ENCODE peak calls at places on chromosomes 4 and X, in four cellular contexts. E is pancreas, R is stomach, M is cardiac muscle cell. A is an unnamed sample. For H3K36me3, the result is how much of the 10 kb centered on the place peaks cover.

GRCh38 chrX:129654652-129655546 is at the start of gene APLN:
- DNase-seq in M (peak), R (peak), E (peak), A (peak)

GRCh38 chrX:41868392-41868977 is 54.9 kb downstream of the CASK start:
- DNase-seq in E (no peak), R (no peak), M (no peak), A (no peak)

GRCh38 chr4:102350634-102351033 is 5.4 kb upstream of the SLC39A8 start:
- DNase-seq in M (no peak), R (no peak), E (no peak), A (no peak)

GRCh38 chr4:104385713-104386112 is 109.0 kb downstream of the CXXC4 start:
- DNase-seq in M (no peak), E (no peak), R (no peak), A (no peak)

GRCh38 chr4:163548481-163549243 is 54.2 kb downstream of the TMA16 start:
- DNase-seq in E (no peak), M (peak), R (no peak), A (peak)

GRCh38 chrX:119194631-119195030 is 41.5 kb upstream of the PGRMC1 start:
- DNase-seq in E (no peak), R (no peak), M (peak), A (peak)

GRCh38 chrX:134741801-134742200 is 83.5 kb upstream of the PLAC1 start:
- DNase-seq in R (no peak), E (no peak), M (no peak), A (peak)

GRCh38 chrX:153973127-153974002 is 811 bp downstream of the TMEM187 start:
- DNase-seq in E (peak), R (no peak), M (no peak), A (no peak)

GRCh38 chr4:95549246-95550138 is 719 bp upstream of the UNC5C start:
- DNase-seq in E (peak), M (peak), R (peak), A (no peak)

GRCh38 chrX:41302293-41302868 is 31.6 kb upstream of the DDX3X start:
- DNase-seq in R (no peak), E (no peak), M (no peak), A (no peak)

GRCh38 chr4:15043226-15043625 is 40.9 kb downstream of the CPEB2 start:
- DNase-seq in M (peak), R (no peak), E (no peak), A (no peak)

GRCh38 chr4:140088317-140088967 is 65.5 kb downstream of the MAML3 start:
- DNase-seq in M (peak), R (no peak), E (no peak), A (no peak)

GRCh38 chrX:32582729-32583128 is 628.6 kb downstream of the DMD start:
- DNase-seq in E (no peak), R (no peak), M (no peak), A (no peak)

GRCh38 chrX:137353404-137353803 is 212.5 kb upstream of the ZIC3 start:
- DNase-seq in E (no peak), M (no peak), R (no peak), A (no peak)

GRCh38 chrX:107450823-107451509 is 1.5 kb downstream of the FRMPD3 start:
- DNase-seq in M (no peak), E (no peak), R (no peak), A (peak)

GRCh38 chr4:76762136-76763130 is 135.5 kb downstream of the SOWAHB start:
- DNase-seq in R (no peak), E (no peak), M (no peak), A (no peak)

GRCh38 chrX:2855761-2856160 is 27.0 kb downstream of the GYG2 start:
- DNase-seq in E (no peak), M (no peak), R (no peak), A (no peak)

GRCh38 chr4:86174496-86174895 is 185.4 kb downstream of the MAPK10 start:
- DNase-seq in M (no peak), R (no peak), E (no peak), A (no peak)

GRCh38 chrX:22686138-22686541 is 313.6 kb upstream of the DDX53 start:
- DNase-seq in R (no peak), M (peak), E (peak), A (peak)

GRCh38 chr4:163191999-163192398 is 25.3 kb upstream of the NAF1 start:
- DNase-seq in R (no peak), M (no peak), E (no peak), A (peak)

GRCh38 chr4:113575391-113575790 is 186.1 kb downstream of the CAMK2D start:
- DNase-seq in E (no peak), R (no peak), M (peak), A (peak)

GRCh38 chr4:158763462-158763861 is 5.4 kb upstream of the FNIP2 start:
- DNase-seq in R (no peak), M (no peak), E (no peak), A (no peak)

GRCh38 chrX:107506596-107507031 is 57.2 kb downstream of the FRMPD3 start:
- DNase-seq in M (no peak), E (peak), R (no peak), A (no peak)

GRCh38 chrX:7170903-7171302 is 22.9 kb upstream of the PUDP start:
- DNase-seq in R (peak), M (peak), E (no peak), A (peak)

GRCh38 chr4:98055800-98056501 is 87.3 kb downstream of the STPG2 start:
- DNase-seq in M (no peak), E (peak), R (no peak), A (peak)

GRCh38 chr4:119627267-119628190 is 1.1 kb downstream of the PDE5A start:
- DNase-seq in E (peak), R (peak), M (peak), A (peak)

GRCh38 chrX:57453901-57454300 is 137.9 kb upstream of the ZXDB start:
- DNase-seq in M (peak), R (no peak), E (no peak), A (peak)

GRCh38 chr4:123315617-123316016 is 81.0 kb upstream of the SPRY1 start:
- DNase-seq in M (no peak), R (no peak), E (no peak), A (no peak)

GRCh38 chrX:70033348-70033747 is 16.4 kb downstream of the AWAT2 start:
- DNase-seq in E (no peak), M (peak), R (peak), A (peak)

GRCh38 chr4:46844325-46844917 is 64.6 kb downstream of the COX7B2 start:
- DNase-seq in E (no peak), R (peak), M (peak), A (peak)

GRCh38 chr4:185640809-185641675 is 105.7 kb upstream of the PDLIM3 start:
- DNase-seq in E (no peak), R (no peak), M (peak), A (no peak)

GRCh38 chr4:8549352-8549931 is 30.8 kb upstream of the GPR78 start:
- DNase-seq in R (no peak), M (no peak), E (no peak), A (no peak)

GRCh38 chrX:1534321-1535168 is 2.4 kb downstream of the P2RY8 start:
- DNase-seq in R (no peak), E (no peak), M (no peak), A (no peak)

GRCh38 chr4:53764761-53765490 is 173.6 kb upstream of the LNX1 start:
- DNase-seq in R (no peak), E (no peak), M (no peak), A (no peak)

GRCh38 chr4:53763813-53764597 is 172.7 kb upstream of the LNX1 start:
- DNase-seq in R (no peak), M (peak), E (no peak), A (no peak)

DNA sequence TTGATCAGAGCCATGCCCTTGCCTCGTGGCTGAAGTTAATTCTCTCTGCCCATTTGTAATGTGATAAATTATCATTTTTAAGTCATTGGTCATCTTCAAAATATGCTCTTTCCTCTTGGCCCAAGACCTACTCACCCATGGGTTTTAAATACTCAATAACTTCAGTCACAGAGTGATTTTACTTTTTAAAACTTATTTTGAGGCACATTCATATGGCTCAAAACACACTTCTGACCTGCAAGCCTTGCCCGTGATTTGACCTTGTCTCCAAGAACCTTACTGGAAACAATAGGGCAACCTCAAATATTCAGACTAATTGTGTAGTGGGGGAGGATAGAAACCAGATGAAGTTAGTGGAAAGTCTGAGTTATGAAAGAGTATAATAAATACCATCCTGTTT is 176.2 kb upstream of the LNX1 start:
- DNase-seq in M (peak), E (no peak), R (no peak), A (no peak)
- H3K36me3 ChIP-seq in M (under half), E (under half), R (under half), A (under half)

GRCh38 chr4:183261953-183262775 is 57.9 kb downstream of the CLDN22 start:
- DNase-seq in M (peak), E (peak), R (peak), A (peak)
- H3K36me3 ChIP-seq in M (under half), E (under half), R (under half), A (under half)

DNA sequence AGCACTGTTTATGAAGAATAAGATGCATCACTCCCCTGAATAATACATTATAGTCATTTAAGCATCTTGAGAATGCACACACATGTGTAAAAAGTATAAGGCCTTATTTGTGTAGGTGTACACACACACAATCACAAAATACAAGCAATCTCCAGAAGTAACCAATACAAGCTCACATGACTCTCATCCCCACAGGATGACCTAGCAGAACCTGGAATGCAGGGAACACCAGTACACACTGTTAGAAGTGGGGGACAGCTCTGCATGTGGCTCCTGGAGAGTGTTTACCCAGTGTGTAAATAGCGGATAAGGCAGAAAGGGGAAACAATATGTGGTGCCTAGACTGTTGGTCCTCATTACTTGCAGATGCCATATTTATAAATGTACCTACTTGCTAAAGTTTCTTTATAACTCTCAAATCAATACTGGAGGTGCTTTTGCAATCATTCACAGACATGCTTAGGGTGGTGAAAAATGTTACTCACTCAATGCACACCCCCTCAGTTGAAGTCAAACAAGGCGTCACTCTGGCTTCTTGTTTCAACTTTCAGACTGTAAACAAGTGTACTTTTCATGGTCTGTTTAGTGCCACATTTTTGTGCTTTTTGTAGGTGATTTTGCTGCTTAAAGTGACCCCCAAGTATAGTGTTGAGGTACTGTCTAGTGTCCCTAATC is 73.1 kb downstream of the MAGEB17 start:
- DNase-seq in E (no peak), R (no peak), M (no peak), A (no peak)
- H3K36me3 ChIP-seq in E (under half), R (under half), M (under half), A (under half)

GRCh38 chrX:72141372-72142004 is 9.8 kb upstream of the RTL5 start:
- DNase-seq in R (no peak), M (no peak), E (no peak), A (no peak)
- H3K36me3 ChIP-seq in R (under half), M (under half), E (under half), A (under half)

GRCh38 chrX:136221851-136222513 is 29.2 kb downstream of the MAP7D3 start:
- DNase-seq in M (no peak), E (no peak), R (no peak), A (no peak)

GRCh38 chrX:136219893-136220292 is 31.3 kb downstream of the MAP7D3 start:
- DNase-seq in M (no peak), E (no peak), R (no peak), A (no peak)

GRCh38 chrX:136214551-136214950 is 36.6 kb downstream of the MAP7D3 start:
- DNase-seq in M (peak), E (no peak), R (no peak), A (peak)

GRCh38 chrX:136215559-136215958 is 35.6 kb downstream of the MAP7D3 start:
- DNase-seq in M (no peak), E (no peak), R (no peak), A (no peak)

DNA sequence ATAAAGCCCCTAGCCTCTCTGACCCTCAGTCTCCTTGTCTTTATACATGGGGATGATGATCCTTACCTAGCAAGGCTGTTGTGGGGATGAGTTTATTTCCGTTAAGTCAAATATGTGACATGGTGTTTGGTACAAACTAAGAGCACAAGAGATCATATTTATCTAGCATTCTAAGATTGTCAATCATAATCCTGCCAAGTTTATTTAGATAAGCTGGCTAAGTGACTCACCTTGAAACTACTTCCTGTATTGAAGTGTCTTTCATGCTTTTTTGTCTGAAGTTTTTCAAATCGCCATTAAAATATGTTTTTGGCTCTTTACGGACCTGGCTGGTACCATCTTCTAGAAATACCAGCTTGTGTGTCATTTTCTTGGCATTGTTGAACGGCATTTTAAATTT is 30.7 kb downstream of the MAP7D3 start:
- DNase-seq in M (no peak), R (no peak), E (no peak), A (no peak)
- H3K36me3 ChIP-seq in M (under half), R (under half), E (under half), A (under half)

DNA sequence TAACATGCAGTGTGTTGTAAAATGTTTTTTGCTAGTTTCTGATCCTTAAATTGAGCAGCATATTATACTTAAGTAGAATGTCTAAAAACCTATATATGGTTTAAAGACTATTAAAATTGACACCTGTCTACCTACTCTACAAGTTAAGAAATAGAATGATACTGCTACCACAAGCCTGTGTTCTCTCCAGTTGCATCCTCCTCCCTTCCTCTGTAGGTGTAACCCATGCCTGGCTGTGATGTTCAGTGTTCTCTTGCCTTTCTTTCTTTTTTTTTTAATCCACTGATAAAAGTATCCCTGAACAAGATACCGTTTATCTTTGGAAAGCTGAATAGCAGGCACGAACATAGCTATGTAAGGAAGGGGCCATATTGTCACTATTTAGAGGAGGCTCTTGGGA is 99.1 kb downstream of the KDM6A start:
- DNase-seq in M (no peak), E (no peak), R (no peak), A (no peak)
- H3K36me3 ChIP-seq in M (under half), E (under half), R (under half), A (under half)

DNA sequence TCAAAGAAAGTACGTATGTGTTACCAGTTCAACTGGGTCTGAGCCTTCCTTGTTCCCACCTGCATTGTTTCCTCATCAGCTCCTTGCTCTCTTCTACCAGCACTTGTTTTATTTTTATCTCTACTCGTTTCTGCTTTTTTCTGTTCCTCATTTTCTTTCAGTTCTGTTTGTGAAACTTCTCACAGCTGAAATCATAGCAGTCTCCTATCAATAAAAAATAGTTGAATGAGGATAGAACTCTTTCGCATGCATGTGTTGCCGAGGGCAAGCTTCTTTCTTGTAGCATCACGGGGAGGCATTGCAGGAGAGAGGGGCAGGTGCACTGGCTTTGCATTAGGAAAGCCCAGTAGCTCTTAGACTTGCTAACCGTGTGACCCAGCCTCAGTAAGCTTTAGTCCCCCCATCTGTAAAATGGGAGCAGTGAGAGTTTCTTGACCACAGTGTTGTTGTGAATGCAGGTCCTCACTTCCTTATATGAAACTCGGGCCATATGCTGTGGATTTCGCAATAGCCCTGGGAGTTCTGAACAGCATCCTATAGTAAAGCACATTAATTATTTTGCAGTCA is 24.7 kb downstream of the OFD1 start:
- DNase-seq in R (no peak), E (no peak), M (no peak), A (no peak)
- H3K36me3 ChIP-seq in R (under half), E (half or more), M (half or more), A (half or more)

DNA sequence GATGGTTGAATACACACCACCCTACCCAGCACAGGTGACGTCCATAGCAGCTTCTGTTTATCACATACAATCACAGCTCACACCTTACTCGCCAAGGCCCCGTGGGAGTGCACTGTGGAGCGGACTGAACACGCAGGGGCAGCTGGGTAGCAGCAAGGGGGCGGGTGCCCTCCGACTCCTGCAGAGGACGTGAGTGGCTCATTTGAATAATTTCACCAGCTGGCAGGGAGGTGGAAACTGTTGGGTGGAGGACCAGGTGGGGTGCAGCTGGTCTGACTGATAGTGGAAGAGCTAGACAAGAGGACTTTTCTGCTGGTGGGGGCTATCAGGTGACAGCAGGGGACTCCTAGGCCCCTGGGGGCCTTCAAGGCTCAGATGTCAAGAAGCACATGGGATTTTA is 16.3 kb downstream of the MAN2B2 start:
- DNase-seq in R (no peak), M (no peak), E (peak), A (peak)
- H3K36me3 ChIP-seq in R (under half), M (under half), E (under half), A (under half)

DNA sequence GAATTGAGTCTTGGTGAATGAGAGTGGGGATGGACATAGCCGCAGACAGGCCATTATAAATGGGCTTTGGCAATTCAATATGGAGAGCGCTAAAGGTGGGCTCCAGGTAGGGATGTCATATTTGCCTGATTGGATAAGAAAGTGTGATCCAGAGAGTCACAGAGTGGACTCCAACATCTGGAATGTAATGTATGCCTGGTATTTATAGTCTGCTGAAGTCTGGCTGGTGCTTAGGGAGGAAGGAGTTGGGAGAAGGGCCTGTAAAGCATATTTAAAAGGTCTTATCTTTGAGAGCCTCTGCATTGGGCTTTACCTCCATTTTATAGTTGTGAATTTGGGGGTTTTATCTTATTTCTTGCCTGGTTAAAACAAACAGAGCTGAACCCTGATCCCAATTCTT is 153.2 kb downstream of the GALNTL6 start:
- DNase-seq in R (no peak), E (no peak), M (no peak), A (no peak)
- H3K36me3 ChIP-seq in R (under half), E (under half), M (under half), A (under half)

A was measured in SJCRH30.